ENCODE peak calls at places on chromosomes 2 and 18, in seven cellular contexts. F is left ventricle myocardium inferior, T is PC-9, H is heart right ventricle, Q is MCF 10A, P is stomach, Z is NB4. N is an unnamed sample.

GRCh38 chr2:115118306-115118705 is 675.9 kb downstream of the DPP10 start:
- DNase-seq in T (no peak), P (no peak), Q (no peak), Z (no peak), F (no peak), H (no peak), N (no peak)

GRCh38 chr2:173415663-173416469 is 61.2 kb downstream of the CDCA7 start:
- DNase-seq in H (no peak), T (no peak), Q (no peak), F (no peak), P (no peak), Z (no peak), N (no peak)

GRCh38 chr2:126979604-126980003 is 80.9 kb downstream of the TEX51 start:
- DNase-seq in Z (no peak), T (no peak), Q (no peak), H (no peak), F (no peak), P (no peak), N (no peak)

GRCh38 chr2:189657867-189658266 is 3.4 kb upstream of the ASNSD1 start:
- DNase-seq in Z (peak), P (peak), T (no peak), F (peak), Q (no peak), H (peak), N (no peak)

GRCh38 chr2:197798187-197798586 is 6.2 kb upstream of the PLCL1 start:
- DNase-seq in Q (no peak), P (no peak), Z (no peak), T (no peak), F (no peak), H (no peak), N (no peak)

GRCh38 chr2:233409286-233409991 is 55.1 kb downstream of the DGKD start:
- DNase-seq in Q (no peak), P (peak), Z (no peak), F (no peak), H (no peak), T (no peak), N (no peak)

GRCh38 chr2:128456281-128456680 is 137.6 kb upstream of the HS6ST1 start:
- DNase-seq in T (no peak), Z (no peak), P (peak), H (no peak), Q (no peak), F (no peak), N (no peak)

GRCh38 chr18:57088883-57089282 is 58.0 kb upstream of the BOD1L2 start:
- DNase-seq in H (no peak), F (no peak), P (no peak), T (no peak), Z (no peak), Q (no peak), N (no peak)

GRCh38 chr2:256094-256493 is 7.7 kb downstream of the SH3YL1 start:
- DNase-seq in Q (no peak), P (no peak), H (no peak), F (no peak), T (no peak), Z (no peak), N (no peak)

GRCh38 chr2:176637134-176637496 is 367.9 kb downstream of the MTX2 start:
- DNase-seq in Z (no peak), P (no peak), F (no peak), H (no peak), T (no peak), Q (no peak), N (no peak)

GRCh38 chr2:109395487-109396337 is 218.1 kb downstream of the SEPTIN10 start:
- DNase-seq in F (no peak), Q (no peak), H (no peak), P (no peak), T (no peak), Z (no peak), N (no peak)

GRCh38 chr18:9737814-9738160 is 29.7 kb downstream of the RAB31 start:
- DNase-seq in F (no peak), Z (no peak), P (no peak), H (no peak), T (no peak), Q (no peak), N (no peak)

GRCh38 chr2:166234112-166234846 is 106.5 kb upstream of the SCN1A start:
- DNase-seq in T (no peak), H (no peak), P (no peak), F (no peak), Z (no peak), Q (no peak), N (no peak)

GRCh38 chr18:7641813-7642212 is 74.7 kb downstream of the PTPRM start:
- DNase-seq in H (no peak), Q (no peak), F (no peak), T (no peak), P (no peak), Z (no peak), N (no peak)

GRCh38 chr2:12180046-12180445 is 433.6 kb downstream of the LPIN1 start:
- DNase-seq in H (no peak), Z (no peak), P (no peak), F (no peak), T (no peak), Q (peak), N (no peak)

GRCh38 chr18:38241216-38241615 is 675.6 kb upstream of the CELF4 start:
- DNase-seq in Q (peak), Z (no peak), P (no peak), F (no peak), T (no peak), H (no peak), N (no peak)

GRCh38 chr18:5824370-5824984 is 70.8 kb downstream of the TMEM200C start:
- DNase-seq in F (no peak), P (no peak), T (no peak), Q (no peak), Z (no peak), H (no peak), N (no peak)

GRCh38 chr2:148021059-148021985 is at the start of gene MBD5:
- DNase-seq in T (peak), P (peak), F (no peak), Q (peak), H (no peak), Z (peak), N (peak)

GRCh38 chr2:2101924-2102323 is 229.2 kb downstream of the MYT1L start:
- DNase-seq in H (no peak), F (no peak), Z (peak), P (no peak), T (no peak), Q (peak), N (no peak)

GRCh38 chr2:55518846-55519167 is 711 bp upstream of the CFAP36 start:
- DNase-seq in F (no peak), H (no peak), T (no peak), Z (peak), Q (peak), P (no peak), N (peak)

DNA sequence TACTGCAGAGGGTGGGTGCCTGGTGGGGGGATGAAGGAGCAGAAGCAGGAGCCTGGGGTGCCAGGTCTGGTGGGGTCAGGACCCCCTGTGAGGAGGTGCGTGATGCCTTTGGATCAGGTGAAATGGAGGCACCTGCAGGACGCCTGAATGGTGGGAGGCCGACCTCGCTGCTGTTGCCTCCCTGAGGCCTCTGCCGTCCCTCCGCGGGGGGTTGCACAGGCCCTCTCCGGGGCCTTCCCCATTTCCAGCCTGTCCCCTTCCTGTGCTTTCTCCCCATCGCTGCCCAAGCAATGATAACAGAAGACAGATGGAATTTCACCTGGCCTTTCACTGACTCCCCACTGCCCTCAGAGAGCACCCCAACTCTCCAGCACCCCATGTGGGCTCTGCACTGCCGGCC is 259.3 kb downstream of the ALPK2 start:
- DNase-seq in H (no peak), P (no peak), F (no peak), Q (no peak), Z (no peak), T (no peak), N (no peak)
- TF ChIP-seq CTCF in H (no peak), P (no peak), F (no peak), Q (no peak), Z (no peak), T (no peak), N (no peak)

GRCh38 chr18:79026491-79026890 is 42.7 kb upstream of the ATP9B start:
- DNase-seq in H (no peak), F (no peak), P (no peak), Z (no peak), T (no peak), Q (no peak), N (no peak)
- TF ChIP-seq CTCF in H (no peak), F (no peak), P (no peak), Z (no peak), T (no peak), Q (no peak), N (no peak)

DNA sequence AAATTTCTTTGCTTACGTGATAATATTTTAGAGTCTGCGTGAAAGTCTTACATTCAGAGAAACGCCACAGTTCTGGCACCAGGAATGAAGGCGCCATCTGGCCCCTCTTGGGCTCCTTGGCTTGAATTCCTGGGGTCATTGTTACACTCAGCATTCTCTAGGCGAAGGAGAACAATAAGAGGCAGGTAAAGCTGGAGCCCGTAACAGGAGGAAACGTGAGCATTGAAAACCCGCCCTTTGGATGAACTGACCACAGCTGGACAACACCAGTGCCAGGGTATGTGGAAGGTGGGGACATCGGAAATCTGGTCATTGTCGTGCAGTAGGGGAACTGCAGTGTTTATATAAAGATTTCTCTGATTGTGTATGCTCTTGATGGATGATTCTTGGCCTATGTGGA is 144.8 kb downstream of the RNF152 start:
- DNase-seq in P (no peak), Z (no peak), Q (no peak), F (no peak), T (no peak), H (peak), N (no peak)
- TF ChIP-seq CTCF in P (no peak), Z (no peak), Q (no peak), F (no peak), T (no peak), H (no peak), N (no peak)

DNA sequence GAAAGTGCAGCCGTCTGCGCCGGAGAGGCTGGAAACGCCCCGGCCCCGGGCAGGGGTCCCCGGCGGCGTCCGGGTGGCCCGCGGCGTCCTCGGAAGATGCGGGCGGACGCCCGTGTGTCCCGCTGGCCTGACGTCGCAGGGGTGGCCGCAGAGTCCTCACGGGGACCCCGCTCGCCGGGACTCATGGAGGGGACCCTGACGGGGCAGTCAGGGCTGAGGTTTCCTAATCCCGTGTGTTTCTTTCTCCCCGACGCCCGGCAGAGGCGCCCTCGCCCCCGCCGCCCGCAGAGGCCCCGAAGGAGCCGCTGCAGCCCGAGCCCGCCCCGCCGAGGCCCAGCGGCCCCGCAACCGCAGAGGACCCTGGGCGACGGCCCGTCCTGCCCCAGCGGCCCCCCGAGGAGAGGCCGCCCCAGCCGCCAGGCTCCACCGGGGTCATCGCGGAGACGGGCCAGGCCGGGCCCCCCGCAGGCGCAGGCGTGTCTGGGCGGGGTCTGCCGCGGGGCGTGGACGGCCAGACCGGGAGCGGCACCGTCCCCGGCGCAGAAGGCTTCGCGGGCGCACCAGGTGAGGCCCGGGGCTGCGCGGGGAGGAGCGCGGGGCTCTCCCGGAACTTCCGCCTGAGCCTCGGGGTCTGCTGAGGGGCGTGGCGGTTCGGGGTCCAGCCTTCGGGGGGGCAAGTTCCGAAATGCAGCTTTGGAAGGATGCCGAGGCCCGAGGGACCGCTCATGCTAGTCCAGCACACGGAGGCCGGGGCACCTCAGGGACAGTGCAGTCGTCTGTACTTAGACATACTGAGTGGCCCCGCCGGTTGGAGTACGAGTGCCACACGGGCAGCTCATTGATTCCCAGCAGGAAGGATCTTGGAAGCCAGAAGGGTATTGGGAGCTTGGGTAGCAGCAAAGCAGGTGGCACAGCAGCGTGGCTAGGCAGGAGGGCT is 60.0 kb downstream of the EMILIN2 start:
- DNase-seq in T (no peak), H (peak), Q (no peak), P (no peak), F (no peak), Z (peak), N (peak)
- TF ChIP-seq CTCF in T (no peak), H (peak), Q (no peak), P (no peak), F (peak), Z (no peak), N (peak)

DNA sequence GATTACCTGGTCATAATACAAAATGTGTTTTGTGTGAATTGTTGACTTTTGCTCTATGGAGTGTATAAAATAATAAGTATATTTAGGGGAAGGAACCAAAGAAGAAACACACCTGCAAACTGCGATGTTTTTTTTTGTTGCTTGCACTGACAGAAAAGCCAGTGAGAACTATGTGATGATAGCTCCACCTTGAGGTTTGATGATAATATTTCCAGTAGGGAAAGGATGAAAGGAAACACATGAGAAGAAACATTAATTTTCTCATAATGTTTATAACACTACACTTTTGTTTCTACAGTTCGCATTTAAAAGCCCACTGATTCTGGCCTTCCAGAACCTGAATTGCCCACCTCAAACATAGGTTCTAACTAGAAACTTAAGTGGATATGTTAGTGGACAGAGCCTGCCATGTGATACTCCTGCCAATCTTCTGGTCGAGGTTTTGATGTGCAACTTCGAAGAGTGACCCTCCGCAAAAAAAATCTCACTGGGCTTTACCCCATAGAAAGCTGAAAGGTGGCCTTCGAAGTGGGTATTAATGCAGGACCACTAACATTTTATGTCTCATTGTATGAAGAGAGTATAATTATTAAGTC is 476.4 kb upstream of the SPHKAP start:
- DNase-seq in Q (peak), F (no peak), T (peak), P (no peak), H (no peak), Z (peak), N (no peak)
- TF ChIP-seq CTCF in Q (peak), F (peak), T (peak), P (peak), H (peak), Z (peak), N (peak)

DNA sequence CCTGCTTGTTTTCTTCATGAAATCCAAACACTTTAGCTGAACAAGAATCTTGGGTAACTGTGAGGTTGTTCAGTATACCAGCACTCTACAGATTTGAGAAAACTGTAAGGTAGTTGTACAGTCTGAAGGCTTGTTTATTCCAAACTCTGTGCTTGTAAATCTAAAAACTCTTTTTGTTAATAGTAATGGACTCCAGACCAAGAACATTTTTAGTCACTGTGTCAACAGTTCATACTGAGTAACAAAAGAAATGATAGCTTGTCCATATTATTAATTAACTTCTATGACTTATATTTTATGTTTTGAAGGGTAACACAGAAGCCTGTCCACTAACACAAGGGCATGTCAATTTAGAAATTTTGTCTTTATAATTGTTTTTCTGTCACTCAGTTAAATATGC is 72.2 kb upstream of the KYNU start:
- DNase-seq in Q (no peak), H (no peak), F (no peak), T (no peak), Z (no peak), P (no peak), N (no peak)
- TF ChIP-seq CTCF in Q (no peak), H (no peak), F (no peak), T (no peak), Z (no peak), P (no peak), N (no peak)

DNA sequence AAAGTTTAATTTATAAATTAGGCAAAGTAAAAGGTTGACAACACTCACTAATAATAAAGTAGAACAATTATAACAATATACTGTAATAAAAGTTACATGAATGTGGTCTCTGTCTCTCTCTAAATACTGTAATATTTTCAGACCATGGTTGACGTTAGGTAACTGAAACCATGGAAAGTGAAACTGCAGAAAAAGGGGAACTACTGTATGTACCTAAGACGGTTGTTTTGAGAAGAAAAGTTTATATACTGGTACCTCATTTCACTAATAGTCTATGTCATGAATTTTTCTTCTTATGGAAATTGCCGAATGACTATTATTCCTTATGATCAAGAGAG is 166.7 kb upstream of the ZNF521 start:
- DNase-seq in Z (peak), H (no peak), T (no peak), Q (no peak), F (no peak), P (no peak), N (peak)
- TF ChIP-seq CTCF in Z (no peak), H (no peak), T (no peak), Q (no peak), F (no peak), P (no peak), N (no peak)

N was measured in GM10248.